ENCODE peak calls at places on chromosomes 5 and 9, in nine cellular contexts. Q is astrocyte of the cerebellum; Z is body of pancreas; E is cardiac muscle cell; S is HFF-Myc; I is activated CD8-positive, alpha-beta memory T cell treated with anti-CD3 and anti-CD28 coated beads, Interleukin-2, amount 50 U/mL, for 48 hours; J is NT2/D1; L is left cardiac atrium; A is iPS-NIHi11. T is an unnamed sample.

GRCh38 chr5:1793301-1793740 is 6.3 kb downstream of the MRPL36 start:
- DNase-seq in Q (no peak), Z (no peak), E (no peak), S (no peak), I (peak; percentile 67), J (no peak), L (no peak), A (no peak), T (no peak)

GRCh38 chr9:89080193-89080592 is 88.9 kb downstream of the S1PR3 start:
- DNase-seq in Q (no peak), Z (peak; percentile 19), E (no peak), S (no peak), I (no peak), J (no peak), L (peak; percentile 61), A (no peak), T (no peak)

GRCh38 chr5:1551913-1552312 is 28.2 kb upstream of the LPCAT1 start:
- DNase-seq in Q (no peak), Z (no peak), E (no peak), S (no peak), I (peak; percentile 18), J (no peak), L (no peak), A (no peak), T (peak; percentile 38)

GRCh38 chr5:157547909-157548512 is 27.6 kb downstream of the ADAM19 start:
- DNase-seq in Q (no peak), Z (no peak), E (no peak), S (no peak), I (no peak), J (no peak), L (no peak), A (no peak), T (no peak)

GRCh38 chr9:137482094-137482781 is 23.1 kb upstream of the NSMF start:
- DNase-seq in Q (peak; percentile 81), Z (peak; percentile 54), E (no peak), S (peak; percentile 56), I (no peak), J (no peak), L (no peak), A (no peak), T (no peak)

GRCh38 chr5:72561407-72561972 is 54.3 kb upstream of the ZNF366 start:
- DNase-seq in Q (no peak), Z (no peak), E (no peak), S (no peak), I (no peak), J (no peak), L (no peak), A (no peak), T (no peak)

GRCh38 chr5:107518219-107519015 is 152.3 kb downstream of the EFNA5 start:
- DNase-seq in Q (peak; percentile 52), Z (no peak), E (no peak), S (no peak), I (no peak), J (no peak), L (no peak), A (no peak), T (no peak)

GRCh38 chr9:8600914-8601680 is 801.5 kb upstream of the DMAC1 start:
- DNase-seq in Q (no peak), Z (no peak), E (no peak), S (no peak), I (no peak), J (no peak), L (no peak), A (no peak), T (no peak)

GRCh38 chr9:109802491-109802890 is 22.5 kb downstream of the PALM2AKAP2 start:
- DNase-seq in Q (no peak), Z (no peak), E (no peak), S (no peak), I (no peak), J (no peak), L (no peak), A (no peak), T (no peak)

GRCh38 chr9:128128836-128129590 is 1.5 kb upstream of the PTGES2 start:
- DNase-seq in Q (no peak), Z (no peak), E (no peak), S (no peak), I (no peak), J (no peak), L (peak; percentile 40), A (no peak), T (no peak)

GRCh38 chr9:82996931-82997330 is 66.0 kb downstream of the RASEF start:
- DNase-seq in Q (peak; percentile 28), Z (no peak), E (no peak), S (no peak), I (no peak), J (no peak), L (no peak), A (no peak), T (no peak)

GRCh38 chr5:62937661-62938558 is 359.3 kb downstream of the LRRC70 start:
- DNase-seq in Q (peak; percentile 35), Z (no peak), E (no peak), S (no peak), I (no peak), J (no peak), L (no peak), A (no peak), T (no peak)

GRCh38 chr5:142386151-142387021 is 61.6 kb upstream of the SPRY4 start:
- DNase-seq in Q (no peak), Z (no peak), E (no peak), S (no peak), I (no peak), J (no peak), L (no peak), A (no peak), T (no peak)

GRCh38 chr9:16133556-16134227 is 580.8 kb downstream of the CCDC171 start:
- DNase-seq in Q (no peak), Z (peak; percentile 47), E (peak; percentile 82), S (no peak), I (peak; percentile 64), J (peak; percentile 69), L (peak; percentile 46), A (peak; percentile 85), T (peak; percentile 73)

GRCh38 chr9:37972346-37972745 is 68.4 kb upstream of the SLC25A51 start:
- DNase-seq in Q (no peak), Z (peak; percentile 70), E (no peak), S (no peak), I (no peak), J (no peak), L (no peak), A (no peak), T (no peak)

GRCh38 chr9:16721972-16722371 is 148.5 kb downstream of the BNC2 start:
- DNase-seq in Q (no peak), Z (peak; percentile 31), E (no peak), S (no peak), I (no peak), J (no peak), L (peak; percentile 59), A (no peak), T (no peak)

GRCh38 chr5:31442253-31442820 is 89.6 kb downstream of the DROSHA start:
- DNase-seq in Q (no peak), Z (no peak), E (no peak), S (no peak), I (no peak), J (no peak), L (no peak), A (no peak), T (no peak)

GRCh38 chr9:14993061-14993800 is 83.0 kb upstream of the FREM1 start:
- DNase-seq in Q (peak; percentile 42), Z (peak; percentile 86), E (peak; percentile 95), S (peak; percentile 46), I (peak; percentile 63), J (peak; percentile 95), L (peak; percentile 92), A (peak; percentile 83), T (peak; percentile 96)

GRCh38 chr9:69955536-69956355 is 87.9 kb upstream of the MAMDC2 start:
- DNase-seq in Q (no peak), Z (no peak), E (no peak), S (no peak), I (no peak), J (no peak), L (no peak), A (no peak), T (no peak)

GRCh38 chr5:43753069-43753468 is 150.1 kb downstream of the NNT start:
- DNase-seq in Q (no peak), Z (no peak), E (no peak), S (no peak), I (no peak), J (no peak), L (no peak), A (no peak), T (no peak)

GRCh38 chr9:138010274-138010800 is 132.8 kb downstream of the CACNA1B start:
- DNase-seq in Q (no peak), Z (no peak), E (no peak), S (no peak), I (no peak), J (no peak), L (no peak), A (no peak), T (no peak)

GRCh38 chr5:36606437-36607113 is at the start of gene SLC1A3:
- DNase-seq in Q (peak; percentile 77), Z (peak; percentile 35), E (peak; percentile 73), S (peak; percentile 56), I (peak; percentile 68), J (no peak), L (peak; percentile 53), A (peak; percentile 72), T (peak; percentile 80)